ENCODE peak calls at places on chromosomes 11 and 22, in eight cellular contexts. S, N, H, L, R, Z, I and D are unnamed samples.
A peak's percentile ranks its signal among the peaks of the same experiment; 100 is the strongest.

GRCh38 chr11:44532809-44533208 is 32.7 kb upstream of the CD82 start:
- DNase-seq in N (no peak), L (no peak), H (no peak), Z (no peak), I (no peak), R (no peak), S (no peak), D (no peak)

GRCh38 chr11:14380947-14381555 is 22.1 kb upstream of the RRAS2 start:
- DNase-seq in Z (no peak), N (peak; percentile 93), S (peak; percentile 72), L (peak; percentile 92), R (peak; percentile 76), I (no peak), H (peak; percentile 36), D (peak; percentile 79)

GRCh38 chr22:24578355-24579241 is 14.3 kb downstream of the LRRC75B start:
- DNase-seq in R (no peak), Z (no peak), S (no peak), I (no peak), H (peak; percentile 20), N (no peak), L (no peak), D (peak; percentile 28)

GRCh38 chr22:49965291-49966040 is 4.9 kb downstream of the PIM3 start:
- DNase-seq in N (peak; percentile 55), I (no peak), S (peak; percentile 31), H (no peak), R (peak; percentile 18), L (peak; percentile 19), Z (no peak), D (no peak)

GRCh38 chr11:97136067-97136466 is 746.3 kb downstream of the JRKL start:
- DNase-seq in I (no peak), H (no peak), R (no peak), Z (no peak), S (no peak), L (no peak), N (no peak), D (no peak)

GRCh38 chr11:121236115-121237001 is 56.2 kb upstream of the SC5D start:
- DNase-seq in I (no peak), Z (no peak), H (no peak), S (no peak), N (no peak), L (no peak), R (no peak), D (peak; percentile 62)

GRCh38 chr22:48534395-48534958 is 1293.2 kb downstream of the BRD1 start:
- DNase-seq in N (peak; percentile 30), R (no peak), Z (no peak), S (no peak), I (no peak), L (no peak), H (no peak), D (no peak)

GRCh38 chr11:65448418-65449196 is 26.0 kb downstream of the NEAT1 start:
- DNase-seq in I (no peak), R (no peak), Z (no peak), N (peak; percentile 60), H (peak; percentile 64), L (no peak), S (no peak), D (peak; percentile 77)

GRCh38 chr11:69009441-69010211 is 3.4 kb downstream of the MRGPRF start:
- DNase-seq in S (no peak), L (peak; percentile 78), N (peak; percentile 54), H (no peak), R (no peak), I (no peak), Z (no peak), D (peak; percentile 47)

GRCh38 chr22:45830531-45831245 is 146.3 kb downstream of the WNT7B start:
- DNase-seq in I (no peak), S (no peak), R (no peak), N (no peak), L (no peak), H (peak; percentile 83), Z (no peak), D (peak; percentile 65)

GRCh38 chr11:109133159-109133558 is 288.8 kb upstream of the C11orf87 start:
- DNase-seq in Z (no peak), I (no peak), H (no peak), L (no peak), R (no peak), S (no peak), N (no peak), D (no peak)

GRCh38 chr11:71171024-71171423 is 81.4 kb downstream of the SHANK2 start:
- DNase-seq in N (no peak), H (no peak), Z (no peak), L (no peak), R (no peak), I (no peak), S (no peak), D (no peak)

GRCh38 chr11:72373163-72373562 is 61.2 kb downstream of the CLPB start:
- DNase-seq in R (no peak), N (no peak), S (no peak), H (no peak), I (no peak), Z (no peak), L (no peak), D (no peak)

GRCh38 chr22:24389680-24390079 is 37.7 kb upstream of the ADORA2A start:
- DNase-seq in N (no peak), S (no peak), H (no peak), R (no peak), L (no peak), I (no peak), Z (no peak), D (no peak)

GRCh38 chr22:45770506-45770905 is 98.9 kb downstream of the ATXN10 start:
- DNase-seq in H (no peak), L (no peak), I (peak; percentile 38), N (no peak), R (no peak), S (no peak), Z (no peak), D (no peak)

GRCh38 chr22:20414059-20414440 is 20.1 kb downstream of the ZNF74 start:
- DNase-seq in R (no peak), N (no peak), Z (no peak), S (no peak), H (no peak), I (no peak), L (no peak), D (no peak)

GRCh38 chr11:129282634-129283033 is 90.5 kb upstream of the ARHGAP32 start:
- DNase-seq in Z (no peak), R (no peak), I (no peak), L (no peak), H (no peak), N (no peak), S (no peak), D (no peak)
- H3K4me1 ChIP-seq in Z (peaks cover 25% of the 10 kb centered on the region), R (no peaks in the 10 kb centered on the region), I (no peaks in the 10 kb centered on the region), L (peaks cover 10% of the 10 kb centered on the region), H (peaks cover 4% of the 10 kb centered on the region), N (no peaks in the 10 kb centered on the region), S (peaks cover 10% of the 10 kb centered on the region), D (peaks cover 25% of the 10 kb centered on the region)

DNA sequence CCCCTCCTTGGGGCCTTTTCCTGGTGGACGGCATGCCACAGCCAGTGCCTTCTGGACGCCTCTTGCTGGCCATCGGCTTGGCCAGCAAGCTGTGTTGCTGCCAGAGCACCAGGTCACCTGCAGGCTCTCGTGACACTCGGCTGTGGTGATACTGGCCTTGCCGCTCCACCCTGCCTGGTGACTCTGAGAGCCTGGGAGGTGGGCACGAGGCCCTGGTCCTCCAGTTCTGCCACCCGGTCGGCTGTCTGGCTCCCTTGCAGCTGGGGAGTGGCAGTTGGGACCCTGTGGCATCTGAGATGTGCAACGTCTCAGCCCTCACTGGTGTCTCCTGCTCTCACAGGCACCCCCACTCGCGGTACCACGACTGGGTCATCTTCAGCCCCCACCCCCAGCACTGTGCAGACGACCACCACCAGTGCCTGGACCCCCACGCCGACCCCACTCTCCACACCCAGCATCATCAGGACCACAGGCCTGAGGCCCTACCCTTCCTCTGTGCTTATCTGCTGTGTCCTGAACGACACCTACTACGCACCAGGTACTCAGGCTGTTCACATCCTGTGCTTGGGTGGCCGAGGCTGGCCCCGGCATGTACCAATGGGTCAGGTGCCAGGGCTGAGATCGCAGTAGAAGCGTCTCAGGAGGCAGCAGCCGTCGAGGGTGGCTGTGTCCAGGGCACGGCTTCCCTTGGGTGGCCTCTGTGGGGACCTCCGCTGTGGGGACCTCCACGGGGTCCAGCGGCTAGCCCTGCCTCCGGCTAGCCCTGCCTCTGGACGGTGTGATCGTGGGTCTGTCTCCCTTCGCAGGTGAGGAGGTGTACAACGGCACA is 26.0 kb downstream of the MUC2 start:
- DNase-seq in R (no peak), H (no peak), N (peak; percentile 30), L (no peak), S (no peak), Z (no peak), I (no peak), D (no peak)
- H3K4me1 ChIP-seq in R (no peaks in the 10 kb centered on the region), H (no peaks in the 10 kb centered on the region), N (no peaks in the 10 kb centered on the region), L (no peaks in the 10 kb centered on the region), S (no peaks in the 10 kb centered on the region), Z (no peaks in the 10 kb centered on the region), I (no peaks in the 10 kb centered on the region), D (no peaks in the 10 kb centered on the region)

DNA sequence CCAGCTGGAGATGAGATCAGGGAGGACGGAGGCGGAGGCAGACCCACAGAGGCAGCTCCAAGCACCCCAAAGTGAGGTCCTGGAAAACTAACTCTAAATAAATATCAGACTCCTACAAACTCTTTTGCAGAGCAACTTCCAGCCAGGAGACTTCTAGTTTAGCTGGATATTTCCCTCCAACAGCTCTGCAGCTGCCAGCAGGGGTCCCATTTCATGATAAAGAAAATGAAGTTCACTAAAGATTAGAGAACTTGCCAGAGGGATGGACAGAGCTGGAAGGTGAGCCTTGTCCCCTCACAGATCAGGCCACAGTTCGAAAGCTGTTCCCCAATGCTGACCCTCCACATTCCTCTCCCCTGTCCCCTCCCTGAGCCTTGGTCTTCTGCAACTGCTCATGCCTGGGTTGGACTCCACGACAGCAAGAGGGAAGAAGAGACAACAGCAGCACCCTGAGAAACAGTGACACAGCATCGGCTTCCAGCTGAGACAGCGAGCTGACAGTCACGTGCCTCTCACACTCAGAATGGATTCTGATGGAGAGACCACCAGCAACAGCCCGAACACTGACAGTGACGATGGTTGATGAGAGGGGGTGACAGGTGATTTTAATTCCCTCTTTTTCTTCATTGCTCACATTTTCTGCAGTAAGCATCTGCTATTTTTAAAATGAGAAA is 5.7 kb downstream of the CARS1 start:
- DNase-seq in H (no peak), N (peak; percentile 13), Z (no peak), L (no peak), I (no peak), R (no peak), S (no peak), D (no peak)
- H3K4me1 ChIP-seq in H (peaks cover 23% of the 10 kb centered on the region), N (peaks cover 8% of the 10 kb centered on the region), Z (peaks cover 50% of the 10 kb centered on the region), L (peaks cover 63% of the 10 kb centered on the region), I (peaks cover 10% of the 10 kb centered on the region), R (peaks cover 32% of the 10 kb centered on the region), S (peaks cover 9% of the 10 kb centered on the region), D (peaks cover 31% of the 10 kb centered on the region)

GRCh38 chr22:37192741-37193140 is 4.7 kb upstream of the C1QTNF6 start:
- DNase-seq in H (no peak), Z (no peak), L (no peak), N (no peak), S (no peak), I (no peak), R (no peak), D (no peak)

GRCh38 chr22:37190262-37190780 is 2.3 kb upstream of the C1QTNF6 start:
- DNase-seq in Z (no peak), I (no peak), N (no peak), L (no peak), H (no peak), S (no peak), R (no peak), D (no peak)

GRCh38 chr22:37194750-37195149 is 6.7 kb upstream of the C1QTNF6 start:
- DNase-seq in I (no peak), H (no peak), R (no peak), N (no peak), Z (no peak), L (no peak), S (no peak), D (no peak)

GRCh38 chr22:37193629-37194191 is 5.7 kb upstream of the C1QTNF6 start:
- DNase-seq in L (no peak), S (no peak), N (peak; percentile 42), Z (no peak), R (peak; percentile 12), H (peak; percentile 36), I (no peak), D (no peak)

GRCh38 chr22:37192232-37192631 is 4.2 kb upstream of the C1QTNF6 start:
- DNase-seq in S (no peak), L (no peak), R (no peak), H (no peak), Z (no peak), I (no peak), N (no peak), D (no peak)
- H3K4me1 ChIP-seq in S (peaks cover 9% of the 10 kb centered on the region), L (peaks cover 35% of the 10 kb centered on the region), R (peaks cover 15% of the 10 kb centered on the region), H (peaks cover 19% of the 10 kb centered on the region), Z (peaks cover 64% of the 10 kb centered on the region), I (no peaks in the 10 kb centered on the region), N (peaks cover 22% of the 10 kb centered on the region), D (peaks cover 45% of the 10 kb centered on the region)